ENCODE peak calls at places on chromosomes 13 and 19, in eight cellular contexts. T is amygdala, O is G401, W is stromal cell of bone marrow, C is caudate nucleus, Y is amniotic stem cell, F is hypothalamus, M is substantia nigra. L is an unnamed sample.

GRCh38 chr19:48543121-48543710 is 8.8 kb upstream of the SULT2B1 start:
- DNase-seq in T (no peak), Y (no peak), M (no peak), C (no peak), O (no peak), W (peak), F (no peak), L (peak)

GRCh38 chr19:16584825-16585801 is 12.9 kb upstream of the SLC35E1 start:
- DNase-seq in F (no peak), O (no peak), C (no peak), M (no peak), W (no peak), Y (no peak), T (no peak), L (no peak)

GRCh38 chr19:23698711-23699520 is 11.9 kb upstream of the ZNF675 start:
- DNase-seq in T (no peak), Y (no peak), M (no peak), C (no peak), O (no peak), W (no peak), F (no peak), L (no peak)

GRCh38 chr19:1266818-1267440 is 2.2 kb upstream of the CIRBP start:
- DNase-seq in C (no peak), F (peak), O (peak), W (no peak), T (peak), Y (no peak), M (peak), L (peak)

GRCh38 chr19:38294090-38294489 is 10.0 kb upstream of the C19orf33 start:
- DNase-seq in Y (no peak), W (no peak), C (peak), M (no peak), O (no peak), T (no peak), F (no peak), L (no peak)

GRCh38 chr19:45640849-45641273 is 1.7 kb upstream of the EML2 start:
- DNase-seq in F (no peak), T (no peak), O (peak), Y (no peak), M (no peak), W (no peak), C (no peak), L (no peak)

GRCh38 chr19:16936901-16937300 is 48.1 kb downstream of the F2RL3 start:
- DNase-seq in M (no peak), F (no peak), C (no peak), O (no peak), Y (no peak), T (no peak), W (no peak), L (no peak)

GRCh38 chr19:27676877-27677276 is 1536.1 kb downstream of the UQCRFS1 start:
- DNase-seq in O (no peak), F (no peak), Y (no peak), W (no peak), M (no peak), C (no peak), T (no peak), L (no peak)

GRCh38 chr13:19185086-19185864 is 3.7 kb upstream of the TUBA3C start:
- DNase-seq in W (no peak), Y (no peak), F (no peak), M (no peak), C (no peak), T (no peak), O (no peak), L (no peak)

GRCh38 chr19:5635427-5635826 is 12.5 kb downstream of the SAFB start:
- DNase-seq in M (no peak), W (no peak), O (peak), Y (no peak), F (no peak), C (no peak), T (no peak), L (no peak)

GRCh38 chr19:13152854-13153626 is 2.8 kb downstream of the IER2 start:
- DNase-seq in T (peak), W (peak), Y (peak), M (peak), F (peak), O (peak), C (peak), L (peak)

GRCh38 chr19:35786299-35787160 is 11.2 kb downstream of the ARHGAP33 start:
- DNase-seq in W (no peak), C (no peak), O (no peak), M (no peak), Y (no peak), F (no peak), T (no peak), L (no peak)

L was measured in frontal cortex.